ENCODE peak calls at places on chromosomes 13 and 19, in five cellular contexts. D is mesendoderm, E is neuronal stem cell, N is IMR-90, V is H1. O is an unnamed sample.
A peak's percentile ranks its signal among the peaks of the same experiment; 100 is the strongest.

GRCh38 chr19:18789883-18790565 is 1.1 kb downstream of the COMP start:
- DNase-seq in N (no peak), E (no peak), D (peak; percentile 58), V (peak; percentile 27), O (no peak)

GRCh38 chr19:17579523-17580244 is 24.2 kb downstream of the COLGALT1 start:
- DNase-seq in V (peak; percentile 87), D (peak; percentile 90), N (peak; percentile 26), E (peak; percentile 45), O (peak; percentile 48)

GRCh38 chr13:41544824-41545707 is 87.7 kb downstream of the RGCC start:
- DNase-seq in E (no peak), V (no peak), N (peak; percentile 28), D (no peak), O (peak; percentile 26)

GRCh38 chr19:17468302-17469091 is 1.8 kb upstream of the SLC27A1 start:
- DNase-seq in D (no peak), E (no peak), V (no peak), N (no peak), O (no peak)

GRCh38 chr19:54430306-54431254 is 15.3 kb downstream of the TTYH1 start:
- DNase-seq in N (no peak), E (no peak), V (no peak), D (peak; percentile 91), O (peak; percentile 68)

GRCh38 chr19:2038284-2039081 is 12.6 kb downstream of the MKNK2 start:
- DNase-seq in E (no peak), V (no peak), D (no peak), N (no peak), O (no peak)

GRCh38 chr13:110128546-110128945 is 178.4 kb downstream of the COL4A1 start:
- DNase-seq in D (no peak), E (no peak), V (no peak), N (no peak), O (no peak)

GRCh38 chr13:47603365-47603764 is 397.7 kb downstream of the SUCLA2 start:
- DNase-seq in D (no peak), E (no peak), V (no peak), N (peak; percentile 16), O (no peak)

GRCh38 chr13:71240906-71241305 is 626.1 kb downstream of the DACH1 start:
- DNase-seq in N (no peak), E (no peak), V (no peak), D (peak; percentile 24), O (peak; percentile 46)

DNA sequence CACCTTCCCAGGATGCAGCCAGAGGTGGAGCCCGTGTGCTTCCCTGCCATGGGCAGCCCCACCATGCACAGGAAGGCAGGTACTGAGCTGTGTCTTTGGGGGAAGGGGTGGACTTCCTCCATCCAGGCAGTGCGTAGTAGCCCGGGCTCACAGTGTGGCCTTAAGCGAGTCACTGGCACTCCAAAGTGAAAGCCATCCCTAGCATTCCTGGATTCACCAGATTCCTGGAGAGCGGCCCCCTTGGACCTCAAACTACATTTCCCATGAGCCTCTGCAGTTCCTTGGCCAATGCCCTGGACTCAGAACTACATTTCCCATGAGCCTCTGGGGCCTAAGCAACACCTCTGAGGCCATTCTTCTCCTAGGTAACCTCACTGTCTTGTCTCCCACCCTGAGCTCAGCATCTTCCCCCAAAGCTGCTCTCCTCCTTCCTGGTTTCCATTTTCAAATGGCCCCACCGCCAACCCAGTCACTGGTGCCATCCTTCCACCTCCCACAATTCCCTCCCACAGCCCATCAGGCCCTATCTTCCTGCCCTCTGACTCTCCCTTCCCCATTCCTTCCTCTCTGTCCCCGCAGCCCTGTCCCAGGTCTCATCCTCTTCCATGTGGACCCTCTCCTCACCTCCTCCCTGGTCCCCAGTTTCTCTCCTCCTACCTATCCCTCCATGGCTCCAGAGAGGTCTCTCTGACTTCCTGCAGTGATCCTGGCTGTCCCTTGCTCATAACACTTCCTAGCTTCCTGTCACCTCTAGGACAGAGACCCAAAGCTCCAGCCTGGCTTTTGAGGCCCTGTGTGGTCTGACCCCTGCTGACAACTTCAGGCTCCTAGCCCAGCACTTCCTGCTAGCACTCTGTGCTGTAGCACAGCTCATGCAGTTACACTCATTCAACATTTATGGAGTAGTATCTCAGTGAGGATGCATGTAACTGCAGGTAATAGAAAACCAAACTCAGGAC is at the start of gene C19orf81:
- DNase-seq in V (no peak), D (peak; percentile 95), E (peak; percentile 70), N (peak; percentile 6), O (no peak)
- H4K8ac ChIP-seq in V (peak within 1 kb of the TSS; percentile 7), D (no peak within 1 kb of the TSS), E (peak within 1 kb of the TSS; percentile 4), N (no peak within 1 kb of the TSS), O (no peak within 1 kb of the TSS)

GRCh38 chr13:83907196-83907989 is 25.1 kb upstream of the SLITRK1 start:
- DNase-seq in V (no peak), D (no peak), E (no peak), N (no peak), O (no peak)

GRCh38 chr13:83905641-83906040 is 23.4 kb upstream of the SLITRK1 start:
- DNase-seq in D (no peak), V (no peak), N (no peak), E (no peak), O (no peak)

GRCh38 chr13:83906240-83906820 is 24.1 kb upstream of the SLITRK1 start:
- DNase-seq in V (no peak), E (no peak), N (no peak), D (no peak), O (no peak)
- H3K4me3 ChIP-seq in V (no peak overlapping the region), E (no peak overlapping the region), N (no peak overlapping the region), D (no peak overlapping the region), O (no peak overlapping the region)

GRCh38 chr19:6739390-6739883 is at the start of gene TRIP10:
- DNase-seq in V (no peak), E (peak; percentile 79), D (peak; percentile 85), N (peak; percentile 72), O (peak; percentile 79)

GRCh38 chr19:6737873-6738725 is 719 bp upstream of the GPR108 start:
- DNase-seq in N (peak; percentile 80), V (no peak), D (no peak), E (peak; percentile 59), O (peak; percentile 86)

GRCh38 chr19:6738726-6739389 is 622 bp upstream of the TRIP10 start:
- DNase-seq in E (no peak), D (peak; percentile 98), V (no peak), N (peak; percentile 8), O (no peak)

GRCh38 chr19:6740589-6741348 is 1.3 kb downstream of the TRIP10 start:
- DNase-seq in E (peak; percentile 67), D (peak; percentile 62), V (no peak), N (peak; percentile 19), O (peak; percentile 55)

DNA sequence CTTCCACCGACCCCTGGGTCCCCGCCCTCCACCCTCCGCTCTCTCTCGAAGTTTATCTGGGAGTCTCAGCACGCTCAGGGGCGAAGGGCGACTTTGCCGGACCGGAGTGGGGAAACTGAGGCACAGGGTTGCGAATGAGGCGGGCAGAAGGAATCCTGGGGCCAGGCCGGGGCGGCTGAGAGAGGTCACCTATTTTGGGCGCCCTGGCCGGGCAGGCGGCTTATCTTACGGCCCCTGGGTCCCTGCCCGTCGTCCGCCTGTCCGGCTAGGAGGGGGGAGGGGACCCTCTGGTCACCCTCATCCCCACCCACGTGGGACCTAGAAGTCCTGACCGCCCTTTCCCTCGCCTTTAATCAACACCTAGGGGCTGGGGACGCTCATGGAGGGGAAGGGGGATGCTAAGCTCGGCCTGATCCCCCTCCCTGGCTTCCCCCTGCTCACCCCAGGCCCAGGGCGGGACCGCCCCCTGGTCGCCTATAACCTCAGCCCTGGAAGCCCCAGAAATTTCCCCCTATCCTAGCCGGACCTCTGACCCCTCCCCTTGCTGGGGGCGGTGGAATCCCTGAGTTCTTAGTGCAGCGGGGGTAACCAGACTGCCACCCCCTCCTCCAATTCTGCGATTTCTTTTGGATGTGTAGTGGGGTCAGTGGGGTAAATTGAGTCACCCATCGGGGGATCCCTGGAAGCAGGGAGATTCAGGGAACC is 556 bp downstream of the TRIP10 start:
- DNase-seq in V (no peak), D (peak; percentile 64), E (no peak), N (no peak), O (peak; percentile 51)
- H4K8ac ChIP-seq in V (peak overlapping the region; percentile 37), D (no peak overlapping the region), E (no peak overlapping the region), N (peak overlapping the region; percentile 71), O (peak overlapping the region; percentile 13)

GRCh38 chr19:11673608-11674041 is 65.1 kb downstream of the ZNF823 start:
- DNase-seq in E (peak; percentile 53), N (peak; percentile 55), D (peak; percentile 86), V (peak; percentile 44), O (peak; percentile 55)
- H3K4me3 ChIP-seq in E (no peak overlapping the region), N (peak overlapping the region; percentile 63), D (no peak overlapping the region), V (peak overlapping the region; percentile 72), O (peak overlapping the region; percentile 68)

GRCh38 chr13:99224019-99224418 is 23.4 kb downstream of the UBAC2 start:
- DNase-seq in D (no peak), V (no peak), E (no peak), N (no peak), O (no peak)

GRCh38 chr13:99227331-99227900 is 26.8 kb downstream of the UBAC2 start:
- DNase-seq in V (no peak), D (no peak), E (no peak), N (no peak), O (no peak)

GRCh38 chr13:99226493-99226892 is 25.8 kb downstream of the UBAC2 start:
- DNase-seq in N (no peak), D (no peak), E (no peak), V (no peak), O (no peak)

GRCh38 chr13:99227909-99228688 is 27.4 kb downstream of the UBAC2 start:
- DNase-seq in D (no peak), E (no peak), V (no peak), N (no peak), O (no peak)

DNA sequence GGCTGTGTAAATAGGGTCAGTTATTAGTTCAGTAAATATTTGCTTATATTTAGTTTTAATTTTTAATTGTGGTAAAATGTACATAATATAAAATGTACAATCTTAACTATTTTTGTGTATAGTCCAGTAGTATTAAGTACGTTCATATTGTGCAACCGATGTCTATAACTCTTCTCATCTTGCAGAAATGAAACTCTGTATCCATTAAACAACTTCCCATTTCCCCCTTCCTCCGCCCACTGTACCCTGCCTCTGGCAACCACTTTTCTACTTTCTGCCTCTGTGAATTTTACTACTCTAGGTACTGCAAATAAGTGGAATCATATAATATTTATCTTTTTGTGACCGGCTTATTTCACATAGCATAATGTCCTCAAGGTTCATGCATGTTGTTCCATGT is 24.4 kb downstream of the UBAC2 start:
- DNase-seq in D (no peak), V (no peak), E (no peak), N (no peak), O (no peak)
- H4K8ac ChIP-seq in D (no peak overlapping the region), V (no peak overlapping the region), E (no peak overlapping the region), N (no peak overlapping the region), O (no peak overlapping the region)

GRCh38 chr19:33282036-33282686 is 20.2 kb downstream of the CEBPA start:
- DNase-seq in E (no peak), N (no peak), V (no peak), D (no peak), O (no peak)
- H3K4me3 ChIP-seq in E (no peak overlapping the region), N (no peak overlapping the region), V (no peak overlapping the region), D (no peak overlapping the region), O (no peak overlapping the region)